ENCODE peak calls at places on chromosomes 2 and 18, in eight cellular contexts. V, S, L, Y, C, G, W and D are unnamed samples. For H3K36me3, the result is how much of the 10 kb centered on the place peaks cover.

GRCh38 chr2:18062892-18063291 is 184.4 kb downstream of the KCNS3 start:
- DNase-seq in V (no peak), G (no peak), S (no peak), W (no peak), Y (no peak), C (no peak), L (no peak), D (no peak)

GRCh38 chr2:71358931-71359671 is 27.5 kb downstream of the ZNF638 start:
- DNase-seq in G (peak), C (peak), L (no peak), S (no peak), Y (peak), V (no peak), W (no peak), D (peak)

GRCh38 chr2:232088771-232089170 is 127.3 kb downstream of the DIS3L2 start:
- DNase-seq in C (no peak), S (no peak), L (no peak), V (no peak), Y (no peak), G (no peak), W (no peak), D (no peak)

GRCh38 chr2:240224676-240225075 is 84.2 kb upstream of the OTOS start:
- DNase-seq in G (peak), V (no peak), C (peak), W (no peak), L (no peak), S (peak), Y (peak), D (peak)

GRCh38 chr2:217162533-217162932 is 302.7 kb upstream of the TNP1 start:
- DNase-seq in S (no peak), L (no peak), V (peak), W (no peak), Y (peak), C (peak), G (peak), D (peak)

GRCh38 chr18:48137354-48138208 is 207.1 kb upstream of the SMAD2 start:
- DNase-seq in Y (no peak), W (peak), G (peak), S (peak), V (no peak), C (no peak), L (no peak), D (no peak)

GRCh38 chr18:49668583-49669290 is 106.9 kb downstream of the LIPG start:
- DNase-seq in Y (no peak), G (no peak), L (no peak), W (peak), V (no peak), C (no peak), S (no peak), D (no peak)

GRCh38 chr2:88054300-88055048 is 1.1 kb downstream of the KRCC1 start:
- DNase-seq in W (no peak), C (peak), L (no peak), Y (no peak), S (no peak), G (peak), V (peak), D (peak)

GRCh38 chr2:14988600-14988999 is 356.1 kb downstream of the LRATD1 start:
- DNase-seq in S (no peak), G (no peak), V (no peak), Y (no peak), L (no peak), W (no peak), C (no peak), D (no peak)

GRCh38 chr2:109513749-109514588 is 99.8 kb downstream of the SEPTIN10 start:
- DNase-seq in Y (peak), G (peak), W (no peak), C (peak), S (no peak), V (no peak), L (peak), D (peak)

GRCh38 chr2:111654829-111655228 is 229.2 kb downstream of the ANAPC1 start:
- DNase-seq in S (no peak), C (no peak), L (no peak), G (no peak), Y (no peak), W (no peak), V (no peak), D (no peak)

GRCh38 chr2:111659361-111660281 is 224.4 kb downstream of the ANAPC1 start:
- DNase-seq in C (peak), Y (peak), L (peak), S (peak), V (no peak), G (peak), W (peak), D (peak)

GRCh38 chr2:111656893-111657292 is 227.1 kb downstream of the ANAPC1 start:
- DNase-seq in W (no peak), C (no peak), S (no peak), Y (no peak), V (no peak), L (no peak), G (no peak), D (no peak)

GRCh38 chr2:111656436-111656835 is 227.6 kb downstream of the ANAPC1 start:
- DNase-seq in G (no peak), V (no peak), W (no peak), Y (no peak), S (no peak), C (no peak), L (no peak), D (no peak)

GRCh38 chr2:111657351-111657975 is 226.5 kb downstream of the ANAPC1 start:
- DNase-seq in Y (no peak), C (no peak), S (no peak), L (no peak), G (no peak), W (no peak), V (no peak), D (no peak)
- H3K4me3 ChIP-seq in Y (no peak), C (no peak), S (no peak), L (no peak), G (no peak), W (no peak), V (no peak), D (no peak)

DNA sequence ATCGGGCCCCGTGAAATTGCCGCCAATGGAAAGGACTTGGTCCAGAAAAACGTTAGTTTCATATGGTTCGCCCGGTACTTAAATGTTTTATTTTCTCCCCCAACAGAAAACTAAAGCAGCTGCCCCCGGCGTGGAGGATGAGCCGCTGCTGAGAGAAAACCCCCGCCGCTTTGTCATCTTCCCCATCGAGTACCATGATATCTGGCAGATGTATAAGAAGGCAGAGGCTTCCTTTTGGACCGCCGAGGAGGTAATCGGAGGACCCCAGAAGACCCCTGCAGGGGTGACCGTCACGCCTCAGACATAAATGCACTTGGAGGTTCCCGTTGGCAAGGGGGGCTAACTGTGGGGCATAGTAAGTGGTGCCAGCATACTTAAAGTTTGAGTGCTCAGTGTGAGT is 742 bp downstream of the RRM2 start:
- DNase-seq in W (no peak), L (no peak), V (no peak), S (no peak), G (no peak), Y (no peak), C (peak), D (no peak)
- H3K27ac ChIP-seq in W (no peak), L (no peak), V (no peak), S (no peak), G (peak), Y (peak), C (peak), D (peak)

DNA sequence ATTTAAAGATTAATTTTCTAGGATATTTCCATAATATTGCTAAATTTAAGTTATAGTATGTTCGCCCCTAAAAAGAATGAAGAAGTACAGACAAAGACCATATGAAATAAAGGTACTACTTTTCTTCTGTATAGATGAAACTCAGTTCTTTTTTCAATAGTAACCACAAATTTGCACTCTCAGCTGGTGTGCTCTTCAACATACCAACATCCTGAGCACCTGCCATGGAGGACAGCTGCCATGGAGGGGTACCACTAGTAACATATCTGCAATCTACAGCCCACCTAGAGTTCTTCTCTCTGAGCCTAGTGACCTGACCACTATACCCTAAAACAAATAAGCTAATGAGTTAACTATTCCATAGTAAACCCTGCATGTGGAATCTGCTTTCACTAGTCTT is 36.8 kb upstream of the ERCC3 start:
- DNase-seq in V (no peak), Y (no peak), L (no peak), G (no peak), C (no peak), S (no peak), W (no peak), D (no peak)
- H3K36me3 ChIP-seq in V (half or more), Y (under half), L (under half), G (under half), C (under half), S (half or more), W (under half), D (under half)

DNA sequence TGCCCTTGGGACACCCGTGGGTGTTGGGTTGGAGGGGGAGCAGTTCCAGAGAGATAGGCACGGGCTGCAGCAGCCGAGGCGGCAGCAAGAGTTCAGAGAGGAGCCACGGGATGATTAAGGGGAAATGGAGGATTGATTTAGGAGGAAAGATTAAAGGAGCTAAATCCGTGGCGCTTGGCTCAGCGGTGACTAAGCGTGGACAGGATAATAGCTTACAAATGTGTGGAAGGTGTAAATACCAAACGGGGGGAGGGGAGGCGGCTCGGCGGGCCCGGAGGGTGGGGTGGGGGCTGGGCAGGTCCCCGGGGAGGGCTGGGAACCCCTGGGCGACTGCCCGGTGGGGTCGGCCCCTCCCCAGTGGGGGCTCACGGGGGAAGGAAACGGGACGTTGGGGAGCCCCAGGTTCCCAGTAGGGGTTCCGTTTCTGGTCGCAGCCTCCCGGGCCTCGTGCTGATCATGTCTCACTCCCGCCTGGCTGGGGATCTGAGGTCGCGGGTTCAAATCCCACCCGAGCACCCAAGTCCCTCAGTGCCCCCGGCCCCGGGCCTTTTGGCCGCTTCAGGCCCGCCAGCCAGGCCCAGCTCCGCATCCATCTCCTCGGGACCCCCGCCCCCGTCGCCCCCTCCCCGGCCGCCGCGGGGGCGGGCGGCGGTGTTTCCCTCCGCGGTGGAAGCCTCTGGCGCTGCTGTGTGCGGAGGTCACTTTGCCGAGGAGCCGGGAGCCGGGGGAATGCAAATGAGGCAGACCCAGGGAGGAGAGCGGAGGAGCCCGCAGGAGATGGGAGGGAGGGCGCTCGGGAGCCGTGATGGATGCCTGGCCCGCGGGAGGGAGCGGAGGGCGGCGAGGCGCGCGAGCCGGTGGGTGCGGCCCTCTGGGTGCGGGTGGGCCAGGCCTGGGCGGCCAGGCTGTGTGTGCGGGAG is 8.1 kb downstream of the ASIC4 start:
- DNase-seq in V (no peak), W (no peak), G (peak), L (no peak), Y (peak), S (no peak), C (peak), D (peak)
- H3K4me3 ChIP-seq in V (no peak), W (no peak), G (no peak), L (no peak), Y (no peak), S (peak), C (peak), D (peak)

DNA sequence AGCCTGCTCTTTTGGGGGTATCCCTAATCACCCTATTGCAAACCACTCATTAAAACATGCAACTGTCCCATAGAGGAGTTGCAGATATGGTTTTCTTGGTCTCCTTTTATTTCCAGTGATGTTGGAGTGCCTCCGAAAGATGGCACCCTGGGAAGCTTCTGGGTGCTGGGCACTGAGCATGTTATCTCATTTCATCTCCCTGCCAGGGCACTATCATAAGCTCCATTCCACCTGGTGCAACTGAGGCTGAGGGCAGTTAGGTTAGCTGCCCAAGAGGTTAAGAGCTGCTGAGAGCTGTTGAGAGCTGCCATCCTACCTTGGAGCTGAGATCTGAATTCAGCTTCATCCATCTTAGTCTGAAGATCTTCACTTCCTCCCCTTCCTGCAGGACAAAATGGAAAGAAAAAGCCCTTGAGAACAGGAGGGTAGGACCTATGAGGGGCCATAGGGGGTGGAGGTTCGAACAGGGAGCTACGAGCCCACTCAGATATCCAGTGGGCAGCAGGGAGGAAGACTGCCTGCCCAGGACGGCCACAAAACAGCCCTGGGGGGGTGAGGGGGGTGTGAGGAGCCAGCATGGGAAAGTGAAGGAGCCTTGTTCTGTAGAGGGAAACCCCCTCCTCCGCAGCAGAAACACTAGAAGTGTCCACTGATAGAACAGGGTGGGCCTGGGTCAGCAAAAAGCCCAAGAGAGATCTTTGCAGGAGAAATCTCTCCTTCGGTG is 202.5 kb downstream of the ZFP36L2 start:
- DNase-seq in W (no peak), C (no peak), L (no peak), V (no peak), G (no peak), Y (no peak), S (no peak), D (no peak)
- H3K27ac ChIP-seq in W (no peak), C (no peak), L (peak), V (no peak), G (no peak), Y (no peak), S (no peak), D (no peak)

GRCh38 chr18:62571037-62571436 is 48.2 kb downstream of the ZCCHC2 start:
- DNase-seq in C (no peak), L (no peak), S (no peak), Y (no peak), V (no peak), G (no peak), W (no peak), D (no peak)
- H3K36me3 ChIP-seq in C (under half), L (under half), S (half or more), Y (under half), V (half or more), G (under half), W (under half), D (under half)

DNA sequence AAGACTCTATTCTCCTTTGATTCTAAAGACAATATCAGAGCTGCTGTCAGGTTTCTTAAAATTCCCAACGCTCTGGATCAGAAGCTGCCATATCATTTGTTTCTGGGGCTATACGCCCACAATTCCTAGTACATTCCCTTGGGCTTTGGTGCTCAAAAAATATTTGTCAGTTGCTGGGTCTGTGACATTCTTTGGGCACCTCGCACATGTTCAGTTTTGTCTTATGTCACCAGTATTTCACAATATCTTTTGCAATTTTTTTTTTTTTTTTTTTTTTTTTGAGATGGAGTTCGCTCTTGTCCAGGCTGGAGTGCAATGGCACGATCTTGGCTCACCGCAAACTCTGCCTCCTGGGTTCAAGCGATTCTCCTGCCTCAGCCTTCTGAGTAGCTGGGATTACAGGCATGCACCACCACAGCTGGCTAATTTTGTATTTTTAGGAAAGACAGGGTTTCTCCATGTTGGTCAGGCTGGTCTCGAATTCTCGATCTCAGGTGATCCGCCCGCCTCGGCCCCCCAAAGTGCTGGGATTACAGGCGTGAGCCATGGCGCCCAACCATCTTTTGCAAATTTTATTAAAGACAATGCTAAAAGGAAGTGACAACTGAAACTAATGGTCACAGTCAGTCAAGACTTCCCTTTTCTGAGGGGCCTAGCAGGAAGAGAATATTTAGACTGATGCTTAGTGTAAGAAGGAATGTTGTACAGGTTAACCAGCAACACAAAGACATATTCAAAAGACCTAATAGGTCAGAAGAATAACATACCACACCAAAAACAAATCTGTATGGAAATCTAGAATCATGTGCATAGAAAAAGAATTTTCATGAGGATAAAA is 6.8 kb downstream of the ZNF397 start:
- DNase-seq in S (no peak), G (no peak), V (no peak), Y (no peak), W (no peak), C (peak), L (no peak), D (no peak)
- H3K4me3 ChIP-seq in S (no peak), G (no peak), V (no peak), Y (no peak), W (no peak), C (no peak), L (no peak), D (no peak)